ENCODE peak calls at places on chromosomes 6 and 20, in eight cellular contexts. N, M, G, W, A, F, V and C are unnamed samples.

GRCh38 chr20:2652724-2653510 is 485 bp downstream of the NOP56 start:
- DNase-seq in N (peak; percentile 23), M (peak; percentile 36), G (peak; percentile 74), W (peak; percentile 38), A (no peak), F (no peak), V (no peak), C (peak; percentile 76)

GRCh38 chr20:5328228-5328627 is 11.5 kb upstream of the PROKR2 start:
- DNase-seq in N (no peak), M (no peak), G (no peak), W (no peak), A (no peak), F (peak; percentile 21), V (no peak), C (no peak)

GRCh38 chr6:52595796-52596130 is 18.9 kb upstream of the TRAM2 start:
- DNase-seq in N (no peak), M (no peak), G (no peak), W (peak; percentile 67), A (no peak), F (peak; percentile 78), V (no peak), C (peak; percentile 11)

GRCh38 chr20:56841346-56841908 is 212.3 kb downstream of the TFAP2C start:
- DNase-seq in N (no peak), M (no peak), G (no peak), W (no peak), A (no peak), F (no peak), V (no peak), C (no peak)

GRCh38 chr6:167044696-167045095 is 45.5 kb downstream of the CEP43 start:
- DNase-seq in N (no peak), M (no peak), G (no peak), W (no peak), A (peak; percentile 44), F (peak; percentile 47), V (no peak), C (no peak)

GRCh38 chr6:155248021-155249001 is 15.5 kb upstream of the CLDN20 start:
- DNase-seq in N (peak; percentile 53), M (peak; percentile 74), G (peak; percentile 76), W (peak; percentile 55), A (peak; percentile 77), F (peak; percentile 81), V (no peak), C (peak; percentile 66)

GRCh38 chr6:139821669-139822223 is 447.3 kb upstream of the CITED2 start:
- DNase-seq in N (no peak), M (no peak), G (no peak), W (no peak), A (no peak), F (no peak), V (no peak), C (no peak)

GRCh38 chr6:144840619-144841018 is 555.5 kb downstream of the UTRN start:
- DNase-seq in N (no peak), M (no peak), G (no peak), W (no peak), A (no peak), F (no peak), V (no peak), C (no peak)

GRCh38 chr6:137102050-137102848 is 57.5 kb upstream of the IL20RA start:
- DNase-seq in N (no peak), M (no peak), G (peak; percentile 36), W (no peak), A (no peak), F (no peak), V (no peak), C (peak; percentile 35)

GRCh38 chr20:24379116-24379927 is 90.1 kb upstream of the SYNDIG1 start:
- DNase-seq in N (peak; percentile 93), M (no peak), G (no peak), W (no peak), A (peak; percentile 33), F (peak; percentile 48), V (no peak), C (no peak)

GRCh38 chr6:110357696-110358535 is at the start of gene METTL24:
- DNase-seq in N (no peak), M (peak; percentile 70), G (peak; percentile 46), W (peak; percentile 33), A (no peak), F (no peak), V (no peak), C (peak; percentile 30)

GRCh38 chr20:36465109-36466080 is 75.9 kb upstream of the MYL9 start:
- DNase-seq in N (peak; percentile 98), M (peak; percentile 53), G (no peak), W (peak; percentile 52), A (peak; percentile 88), F (peak; percentile 88), V (peak; percentile 28), C (no peak)

GRCh38 chr6:89339565-89339964 is 13.0 kb downstream of the UBE2J1 start:
- DNase-seq in N (no peak), M (no peak), G (no peak), W (no peak), A (no peak), F (no peak), V (no peak), C (no peak)

GRCh38 chr20:11235058-11235457 is 561.3 kb upstream of the JAG1 start:
- DNase-seq in N (peak; percentile 92), M (no peak), G (no peak), W (no peak), A (peak; percentile 79), F (peak; percentile 52), V (no peak), C (no peak)

GRCh38 chr20:49399329-49399728 is 83.1 kb downstream of the KCNB1 start:
- DNase-seq in N (no peak), M (no peak), G (no peak), W (no peak), A (peak; percentile 5), F (peak; percentile 51), V (no peak), C (no peak)

GRCh38 chr6:136226027-136226673 is 24.0 kb downstream of the MTFR2 start:
- DNase-seq in N (peak; percentile 60), M (peak; percentile 54), G (peak; percentile 52), W (peak; percentile 33), A (peak; percentile 67), F (peak; percentile 78), V (peak; percentile 29), C (peak; percentile 69)

GRCh38 chr6:150994026-150994425 is 128.5 kb downstream of the MTHFD1L start:
- DNase-seq in N (no peak), M (no peak), G (no peak), W (no peak), A (no peak), F (no peak), V (no peak), C (no peak)

GRCh38 chr20:6704132-6704861 is 63.2 kb upstream of the BMP2 start:
- DNase-seq in N (peak; percentile 71), M (no peak), G (no peak), W (no peak), A (peak; percentile 75), F (peak; percentile 81), V (no peak), C (no peak)

GRCh38 chr20:2301164-2301622 is 5.4 kb downstream of the TGM3 start:
- DNase-seq in N (peak; percentile 86), M (no peak), G (peak; percentile 64), W (no peak), A (no peak), F (peak; percentile 8), V (no peak), C (peak; percentile 79)

GRCh38 chr6:135514706-135515105 is 17.2 kb upstream of the AHI1 start:
- DNase-seq in N (no peak), M (peak; percentile 48), G (no peak), W (no peak), A (no peak), F (no peak), V (no peak), C (no peak)

GRCh38 chr6:158789115-158789917 is 29.9 kb downstream of the EZR start:
- DNase-seq in N (no peak), M (no peak), G (no peak), W (no peak), A (no peak), F (no peak), V (no peak), C (no peak)

GRCh38 chr6:168035661-168036616 is 38.5 kb downstream of the KIF25 start:
- DNase-seq in N (peak; percentile 88), M (peak; percentile 25), G (no peak), W (no peak), A (peak; percentile 85), F (peak; percentile 9), V (no peak), C (no peak)

GRCh38 chr6:16948376-16948775 is 153.5 kb upstream of the STMND1 start:
- DNase-seq in N (peak; percentile 53), M (no peak), G (no peak), W (no peak), A (peak; percentile 69), F (no peak), V (no peak), C (no peak)

GRCh38 chr20:59123011-59123676 is 40.5 kb upstream of the ZNF831 start:
- DNase-seq in N (no peak), M (no peak), G (no peak), W (no peak), A (no peak), F (no peak), V (peak; percentile 21), C (peak; percentile 79)

GRCh38 chr6:85637579-85637978 is 5.1 kb downstream of the SYNCRIP start:
- DNase-seq in N (no peak), M (no peak), G (no peak), W (no peak), A (no peak), F (no peak), V (no peak), C (no peak)

GRCh38 chr20:17499041-17499440 is 32.1 kb downstream of the BFSP1 start:
- DNase-seq in N (no peak), M (no peak), G (no peak), W (no peak), A (peak; percentile 59), F (peak; percentile 56), V (no peak), C (no peak)

GRCh38 chr6:45155341-45155894 is 172.7 kb upstream of the RUNX2 start:
- DNase-seq in N (no peak), M (no peak), G (no peak), W (no peak), A (no peak), F (no peak), V (no peak), C (no peak)